ENCODE peak calls at places on chromosome 13, in six cellular contexts. B is psoas muscle, M is RKO, Z is EL, Q is Ammon's horn, Y is cardiac muscle cell. H is an unnamed sample.

GRCh38 chr13:99959538-99960230 is 11.9 kb downstream of the ZIC5 start:
- DNase-seq in M (no peak), B (no peak), Q (peak), Z (no peak), Y (peak), H (peak)

GRCh38 chr13:94546071-94546839 is 49.7 kb downstream of the TGDS start:
- DNase-seq in Y (no peak), M (no peak), B (no peak), Q (no peak), Z (no peak), H (no peak)

GRCh38 chr13:51000576-51001260 is 91.1 kb downstream of the RNASEH2B start:
- DNase-seq in M (no peak), Z (no peak), B (peak), Q (peak), Y (no peak), H (peak)

GRCh38 chr13:114143806-114144605 is 11.6 kb upstream of the RASA3 start:
- DNase-seq in M (no peak), Q (no peak), B (peak), Z (no peak), Y (peak), H (no peak)

GRCh38 chr13:50323440-50324070 is 308.3 kb downstream of the KCNRG start:
- DNase-seq in M (peak), Y (no peak), Z (peak), Q (no peak), B (no peak), H (no peak)

GRCh38 chr13:91348906-91349435 is 1.5 kb downstream of the MIR17HG start:
- DNase-seq in B (peak), Z (peak), Q (peak), M (peak), Y (no peak), H (peak)

GRCh38 chr13:100428966-100429365 is 159.6 kb downstream of the GGACT start:
- DNase-seq in M (no peak), Z (no peak), B (no peak), Y (no peak), Q (no peak), H (peak)

GRCh38 chr13:97798836-97799235 is 154.6 kb upstream of the IPO5 start:
- DNase-seq in Z (peak), B (no peak), Y (no peak), M (no peak), Q (no peak), H (no peak)

GRCh38 chr13:35475960-35476943 is at the start of gene MAB21L1:
- DNase-seq in B (peak), Y (peak), Q (peak), Z (peak), M (no peak), H (peak)

GRCh38 chr13:25069911-25070310 is 26.0 kb upstream of the PABPC3 start:
- DNase-seq in B (no peak), Q (no peak), M (no peak), Y (no peak), Z (no peak), H (no peak)

GRCh38 chr13:76936736-76937135 is 11.6 kb upstream of the ACOD1 start:
- DNase-seq in Y (no peak), B (no peak), M (no peak), Q (no peak), Z (peak), H (no peak)

GRCh38 chr13:34555988-34556387 is 386.1 kb upstream of the NBEA start:
- DNase-seq in B (no peak), Y (peak), Z (no peak), M (no peak), Q (no peak), H (no peak)

GRCh38 chr13:27201661-27202060 is 30.1 kb upstream of the USP12 start:
- DNase-seq in Q (no peak), Y (no peak), B (no peak), M (peak), Z (no peak), H (no peak)

GRCh38 chr13:26656919-26657318 is 99.4 kb downstream of the WASF3 start:
- DNase-seq in Z (no peak), M (peak), Y (peak), Q (peak), B (no peak), H (peak)